ENCODE peak calls at places on chromosomes 4 and X, in seven cellular contexts. U is GM23338, C is upper lobe of left lung, G is K562, L is sigmoid colon, E is endothelial cell of umbilical vein, M is suprapubic skin. X is an unnamed sample.

GRCh38 chrX:44621088-44621487 is 78.4 kb upstream of the FUNDC1 start:
- DNase-seq in U (no peak), C (no peak), G (no peak), L (no peak), E (no peak), M (no peak), X (no peak)

GRCh38 chr4:186400676-186401075 is 134.7 kb downstream of the F11 start:
- DNase-seq in U (no peak), C (no peak), G (no peak), L (no peak), E (no peak), M (no peak), X (no peak)

GRCh38 chrX:28920554-28920953 is 333.3 kb downstream of the IL1RAPL1 start:
- DNase-seq in U (peak), C (no peak), G (no peak), L (no peak), E (peak), M (no peak), X (no peak)

GRCh38 chr4:20662851-20663250 is 37.4 kb upstream of the PACRGL start:
- DNase-seq in U (no peak), C (no peak), G (no peak), L (no peak), E (peak), M (no peak), X (no peak)

GRCh38 chrX:155246748-155247147 is 17.5 kb downstream of the RAB39B start:
- DNase-seq in U (no peak), C (no peak), G (no peak), L (no peak), E (no peak), M (no peak), X (no peak)

GRCh38 chr4:151417766-151418376 is 8.9 kb downstream of the FHIP1A start:
- DNase-seq in U (no peak), C (no peak), G (no peak), L (no peak), E (no peak), M (no peak), X (no peak)

GRCh38 chr4:138967313-138967712 is 48.3 kb upstream of the NOCT start:
- DNase-seq in U (no peak), C (no peak), G (no peak), L (no peak), E (no peak), M (no peak), X (no peak)

GRCh38 chrX:77962068-77962902 is 7.2 kb downstream of the PGAM4 start:
- DNase-seq in U (no peak), C (no peak), G (no peak), L (no peak), E (peak), M (no peak), X (no peak)

GRCh38 chrX:88170528-88170927 is 576.5 kb upstream of the CPXCR1 start:
- DNase-seq in U (no peak), C (no peak), G (no peak), L (no peak), E (no peak), M (no peak), X (no peak)

GRCh38 chr4:119833611-119834010 is 205.0 kb upstream of the PDE5A start:
- DNase-seq in U (no peak), C (no peak), G (no peak), L (no peak), E (no peak), M (no peak), X (no peak)

GRCh38 chrX:149762696-149763614 is 10.9 kb upstream of the HSFX1 start:
- DNase-seq in U (no peak), C (no peak), G (no peak), L (no peak), E (no peak), M (no peak), X (peak)

GRCh38 chr4:122086338-122086737 is 65.8 kb upstream of the BLTP1 start:
- DNase-seq in U (no peak), C (no peak), G (no peak), L (no peak), E (no peak), M (no peak), X (no peak)

GRCh38 chr4:113293043-113293560 is 243.6 kb downstream of the ANK2 start:
- DNase-seq in U (peak), C (no peak), G (no peak), L (peak), E (no peak), M (no peak), X (no peak)

GRCh38 chr4:10403633-10404445 is 53.4 kb downstream of the ZNF518B start:
- DNase-seq in U (peak), C (no peak), G (peak), L (no peak), E (peak), M (no peak), X (no peak)

GRCh38 chrX:13427441-13428054 is 107.7 kb upstream of the ATXN3L start:
- DNase-seq in U (no peak), C (no peak), G (peak), L (no peak), E (peak), M (no peak), X (no peak)

GRCh38 chrX:13430136-13430827 is 110.4 kb upstream of the ATXN3L start:
- DNase-seq in U (no peak), C (no peak), G (peak), L (no peak), E (no peak), M (no peak), X (no peak)

GRCh38 chrX:13432776-13433605 is 113.1 kb upstream of the ATXN3L start:
- DNase-seq in U (no peak), C (no peak), G (no peak), L (no peak), E (no peak), M (no peak), X (no peak)

GRCh38 chrX:13428055-13428786 is 108.4 kb upstream of the ATXN3L start:
- DNase-seq in U (peak), C (no peak), G (no peak), L (no peak), E (peak), M (no peak), X (peak)

GRCh38 chrX:13432376-13432775 is 112.5 kb upstream of the ATXN3L start:
- DNase-seq in U (no peak), C (no peak), G (no peak), L (peak), E (peak), M (peak), X (no peak)
- TF ChIP-seq POLR2AphosphoS5 in U (no peak), C (no peak), G (no peak), L (peak), E (no peak), M (no peak), X (no peak)

DNA sequence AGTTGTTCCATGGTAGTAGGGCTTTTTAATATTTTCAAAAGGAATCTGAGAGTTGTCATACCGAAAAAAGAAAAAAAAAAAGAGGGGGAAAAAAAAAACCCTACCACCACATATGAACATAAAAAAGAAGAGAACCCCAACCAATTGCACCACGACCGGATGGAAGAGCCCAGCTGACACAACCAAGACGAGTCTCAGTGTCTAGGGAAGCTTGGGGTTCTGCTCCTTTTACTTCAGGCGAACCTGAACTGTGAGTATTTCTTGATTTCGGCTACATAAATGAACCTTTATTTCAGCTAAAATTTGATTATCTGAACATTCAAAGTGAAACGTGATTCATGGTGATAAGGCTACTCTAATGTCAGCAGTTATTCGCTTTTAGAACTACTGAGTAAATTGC is at the start of gene GPR34:
- DNase-seq in U (no peak), C (no peak), G (no peak), L (no peak), E (no peak), M (no peak), X (peak)
- H3K4me3 ChIP-seq in U (no peak), C (peak), G (no peak), L (no peak), E (no peak), M (peak), X (no peak)

GRCh38 chr4:54226399-54227260 is 2.5 kb upstream of the PDGFRA start:
- DNase-seq in U (peak), C (peak), G (no peak), L (peak), E (no peak), M (peak), X (peak)
- TF ChIP-seq POLR2AphosphoS5 in U (no peak), C (no peak), G (no peak), L (peak), E (no peak), M (no peak), X (no peak)

GRCh38 chr4:169079942-169080827 is 70.1 kb upstream of the CBR4 start:
- DNase-seq in U (no peak), C (no peak), G (peak), L (peak), E (peak), M (no peak), X (peak)

GRCh38 chr4:169085015-169085414 is 75.0 kb upstream of the CBR4 start:
- DNase-seq in U (no peak), C (no peak), G (no peak), L (no peak), E (no peak), M (no peak), X (no peak)

GRCh38 chr4:169080970-169081369 is 70.9 kb upstream of the CBR4 start:
- DNase-seq in U (no peak), C (no peak), G (no peak), L (peak), E (peak), M (no peak), X (no peak)
- H3K4me3 ChIP-seq in U (no peak), C (no peak), G (no peak), L (no peak), E (no peak), M (no peak), X (no peak)